ENCODE peak calls at places on chromosomes 7 and 10, in four cellular contexts. U is osteoblast; O is iPS DF 6.9; V is CD8-positive, alpha-beta T cell. S is an unnamed sample.

GRCh38 chr10:59557642-59558041 is 152.0 kb downstream of the SLC16A9 start:
- DNase-seq in U (peak; percentile 25), O (no peak), V (no peak), S (no peak)

GRCh38 chr10:99233680-99234018 is 2.0 kb downstream of the HPSE2 start:
- DNase-seq in O (no peak), U (peak; percentile 52), V (no peak), S (no peak)

GRCh38 chr10:133318494-133319127 is 9.9 kb downstream of the ZNF511 start:
- DNase-seq in U (peak; percentile 94), O (peak; percentile 47), V (peak; percentile 57), S (peak; percentile 93)

GRCh38 chr7:135620980-135621850 is 41.1 kb upstream of the STMP1 start:
- DNase-seq in U (peak; percentile 74), O (peak; percentile 35), V (no peak), S (peak; percentile 48)

GRCh38 chr7:44284881-44285541 is 40.4 kb downstream of the CAMK2B start:
- DNase-seq in O (no peak), V (no peak), U (peak; percentile 87), S (peak; percentile 44)

GRCh38 chr7:31487476-31487875 is 26.4 kb upstream of the ITPRID1 start:
- DNase-seq in O (no peak), U (no peak), V (no peak), S (no peak)

GRCh38 chr10:18737841-18738240 is 78.6 kb downstream of the ARL5B start:
- DNase-seq in V (no peak), U (no peak), O (no peak), S (no peak)

GRCh38 chr7:44508328-44508990 is 18.0 kb upstream of the NUDCD3 start:
- DNase-seq in V (no peak), U (no peak), O (no peak), S (no peak)

GRCh38 chr7:28112883-28113540 is 67.6 kb downstream of the JAZF1 start:
- DNase-seq in V (no peak), U (no peak), O (no peak), S (no peak)

GRCh38 chr10:86635402-86635801 is 18.9 kb upstream of the OPN4 start:
- DNase-seq in O (no peak), V (no peak), U (peak; percentile 92), S (no peak)

GRCh38 chr7:128071376-128071775 is 40.1 kb upstream of the LRRC4 start:
- DNase-seq in O (no peak), U (no peak), V (no peak), S (no peak)

GRCh38 chr7:114422478-114423217 is 8.0 kb downstream of the FOXP2 start:
- DNase-seq in V (no peak), U (no peak), O (no peak), S (no peak)

GRCh38 chr10:122303271-122304053 is 32.4 kb downstream of the BTBD16 start:
- DNase-seq in U (no peak), O (no peak), V (no peak), S (no peak)

GRCh38 chr10:62903828-62904227 is 87.7 kb upstream of the EGR2 start:
- DNase-seq in O (no peak), U (no peak), V (no peak), S (no peak)

GRCh38 chr10:33326897-33327296 is 7.6 kb downstream of the NRP1 start:
- DNase-seq in O (no peak), V (no peak), U (no peak), S (no peak)

GRCh38 chr10:124231188-124232135 is 138.1 kb upstream of the CHST15 start:
- DNase-seq in O (no peak), V (peak; percentile 45), U (peak; percentile 67), S (no peak)

GRCh38 chr10:130743751-130744191 is 567.8 kb downstream of the TCERG1L start:
- DNase-seq in V (no peak), O (no peak), U (no peak), S (no peak)

GRCh38 chr7:110534241-110534931 is 556.5 kb upstream of the LRRN3 start:
- DNase-seq in V (no peak), O (no peak), U (no peak), S (no peak)

GRCh38 chr7:102272917-102273748 is 13.5 kb upstream of the SH2B2 start:
- DNase-seq in U (peak; percentile 66), O (no peak), V (no peak), S (no peak)

GRCh38 chr7:82156168-82156567 is 287.4 kb downstream of the CACNA2D1 start:
- DNase-seq in V (no peak), U (no peak), O (no peak), S (no peak)

GRCh38 chr7:66016131-66016461 is 34.1 kb upstream of the GUSB start:
- DNase-seq in U (peak; percentile 36), O (no peak), V (no peak), S (no peak)

GRCh38 chr7:129969881-129970446 is 17.2 kb upstream of the UBE2H start:
- DNase-seq in U (no peak), O (no peak), V (no peak), S (no peak)

GRCh38 chr7:153423190-153423549 is 629.0 kb upstream of the DPP6 start:
- DNase-seq in O (no peak), U (no peak), V (no peak), S (no peak)

GRCh38 chr7:134533288-134533771 is 6.0 kb downstream of the AKR1B10 start:
- DNase-seq in O (no peak), V (no peak), U (no peak), S (no peak)

GRCh38 chr7:2512179-2512644 is 7.4 kb upstream of the LFNG start:
- DNase-seq in V (no peak), U (no peak), O (no peak), S (no peak)

GRCh38 chr10:71093531-71093930 is 118.8 kb upstream of the UNC5B start:
- DNase-seq in O (no peak), V (no peak), U (no peak), S (no peak)

GRCh38 chr10:59997807-59998525 is 91.6 kb upstream of the CCDC6 start:
- DNase-seq in V (no peak), O (no peak), U (peak; percentile 36), S (no peak)

GRCh38 chr10:57222603-57223002 is 861.5 kb upstream of the ZWINT start:
- DNase-seq in O (peak; percentile 73), U (no peak), V (no peak), S (peak; percentile 36)

GRCh38 chr10:22552888-22553378 is 161.4 kb downstream of the PIP4K2A start:
- DNase-seq in V (no peak), U (no peak), O (no peak), S (no peak)

GRCh38 chr7:140923358-140924006 is 1.2 kb downstream of the BRAF start:
- DNase-seq in V (no peak), U (peak; percentile 74), O (no peak), S (peak; percentile 16)

GRCh38 chr7:35548291-35548690 is 146.6 kb downstream of the HERPUD2 start:
- DNase-seq in U (no peak), O (no peak), V (no peak), S (no peak)
- H3K27me3 ChIP-seq in U (peaks cover 12% of the 10 kb centered on the region), O (no peaks in the 10 kb centered on the region), V (no peaks in the 10 kb centered on the region), S (no peaks in the 10 kb centered on the region)

DNA sequence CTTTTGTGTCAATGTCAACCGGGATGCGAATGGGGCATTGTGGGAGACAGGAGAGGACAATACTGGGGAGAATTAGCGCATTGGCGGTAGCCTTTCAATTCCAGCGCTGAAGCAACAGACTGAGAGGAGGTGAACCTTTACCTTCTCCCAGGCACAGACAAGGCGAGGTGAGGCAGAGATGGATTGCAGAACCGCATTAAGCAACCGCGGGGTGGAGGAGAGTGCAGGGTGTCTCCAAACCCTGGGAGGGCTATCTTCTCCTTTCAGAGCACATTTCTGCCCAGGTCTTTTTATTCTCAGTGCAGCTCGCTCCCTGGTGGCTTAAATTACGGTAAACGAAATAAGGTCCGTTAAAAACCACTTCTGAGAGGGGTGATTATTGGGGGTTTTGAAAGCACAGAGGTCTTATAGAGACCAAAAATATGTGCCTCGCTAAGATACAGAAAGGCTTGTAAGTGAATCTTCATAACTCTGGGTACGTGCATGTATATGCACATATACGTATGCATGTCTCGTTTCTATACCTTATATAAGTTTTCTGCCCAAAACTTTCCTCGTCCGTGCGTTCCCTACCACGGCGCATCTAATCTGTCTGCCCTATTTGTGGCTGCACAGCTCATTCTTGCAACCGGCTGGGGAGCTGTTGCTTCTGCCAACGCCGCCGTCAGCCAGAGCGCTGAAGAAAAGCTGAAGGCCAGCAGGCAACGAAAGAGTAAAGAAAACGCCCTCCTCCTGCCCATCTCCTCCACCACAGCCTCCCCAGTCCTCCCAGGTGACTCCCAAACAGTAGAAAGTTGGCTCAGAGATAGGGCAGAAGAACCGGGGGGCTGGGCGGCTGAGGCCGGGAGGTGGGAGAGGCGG is 915 bp upstream of the ZNF804B start:
- DNase-seq in V (no peak), U (no peak), O (no peak), S (peak; percentile 23)
- H3K4me3 ChIP-seq in V (no peak overlapping the region), U (no peak overlapping the region), O (peak overlapping the region; percentile 42), S (peak overlapping the region; percentile 31)

GRCh38 chr10:78004215-78005026 is 24.9 kb downstream of the POLR3A start:
- DNase-seq in U (no peak), V (no peak), O (no peak), S (no peak)

GRCh38 chr10:78002541-78003284 is 26.6 kb downstream of the POLR3A start:
- DNase-seq in O (no peak), V (no peak), U (no peak), S (no peak)

GRCh38 chr10:78000956-78001472 is 28.3 kb downstream of the POLR3A start:
- DNase-seq in O (no peak), V (no peak), U (no peak), S (no peak)

DNA sequence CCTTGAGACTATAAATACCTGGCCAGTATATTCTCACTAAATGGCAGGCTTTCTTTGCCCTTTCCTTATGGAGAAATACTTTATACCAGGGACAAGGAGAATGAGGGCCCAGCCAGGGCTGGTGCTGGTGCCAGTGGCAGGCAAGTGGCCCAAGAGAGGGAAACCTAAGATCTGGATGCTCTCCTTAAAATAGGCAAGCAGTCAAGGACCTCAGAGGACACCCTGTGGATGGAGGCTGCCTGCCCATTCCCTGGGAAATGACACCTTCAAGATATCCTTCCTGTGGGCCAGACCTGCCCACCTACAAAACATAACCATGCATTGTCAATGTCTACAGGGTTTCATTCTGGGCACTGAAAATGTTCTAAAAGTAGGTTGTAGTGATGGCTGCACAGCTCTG is 29.1 kb downstream of the POLR3A start:
- DNase-seq in O (no peak), U (no peak), V (no peak), S (no peak)
- H3K36me3 ChIP-seq in O (peaks cover 30% of the 10 kb centered on the region), U (peaks cover 62% of the 10 kb centered on the region), V (peaks cover 35% of the 10 kb centered on the region), S (peaks cover 36% of the 10 kb centered on the region)

GRCh38 chr10:103493911-103494877 is 689 bp downstream of the NEURL1 start:
- DNase-seq in U (peak; percentile 67), O (no peak), V (peak; percentile 27), S (peak; percentile 82)

GRCh38 chr10:103492655-103493261 is 747 bp upstream of the NEURL1 start:
- DNase-seq in V (no peak), O (no peak), U (peak; percentile 82), S (no peak)

GRCh38 chr10:103493362-103493871 is at the start of gene NEURL1:
- DNase-seq in V (no peak), O (no peak), U (peak; percentile 85), S (peak; percentile 91)

GRCh38 chr10:103490986-103491314 is 2.6 kb upstream of the NEURL1 start:
- DNase-seq in V (no peak), O (no peak), U (no peak), S (no peak)

DNA sequence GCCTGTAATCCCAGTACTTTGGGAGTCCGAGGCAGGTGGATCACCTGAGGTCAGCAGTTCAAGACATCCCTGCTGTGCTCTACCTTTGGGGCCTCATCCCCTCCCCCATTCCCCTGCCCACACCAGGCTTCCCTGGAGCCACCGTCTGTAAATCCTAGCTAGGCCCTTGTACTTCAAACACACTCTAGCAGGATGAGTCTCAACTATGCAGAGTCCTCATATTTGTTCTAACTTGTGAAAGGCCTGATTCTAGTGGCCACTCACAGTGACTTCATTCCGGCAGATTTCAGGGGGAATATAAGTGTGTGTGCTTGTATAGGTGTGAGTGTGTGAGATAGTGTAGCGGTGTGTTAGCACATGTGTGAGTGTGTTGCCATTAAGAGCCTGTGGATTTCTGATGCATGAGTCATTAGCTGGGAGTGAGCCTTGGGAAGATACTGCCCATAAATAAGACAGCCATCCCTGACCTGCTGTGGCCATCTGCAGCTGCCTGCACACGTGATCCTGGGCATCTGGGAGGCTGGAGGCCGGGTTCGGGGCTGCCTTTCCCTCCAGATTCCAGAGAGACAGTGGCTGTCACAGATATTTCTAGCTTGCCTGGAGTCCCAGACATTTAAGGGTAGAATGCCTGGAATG is 1.7 kb upstream of the NEURL1 start:
- DNase-seq in V (no peak), U (peak; percentile 95), O (no peak), S (no peak)
- H3K27me3 ChIP-seq in V (peaks cover 9% of the 10 kb centered on the region), U (peaks cover 42% of the 10 kb centered on the region), O (peaks cover 16% of the 10 kb centered on the region), S (peaks cover 31% of the 10 kb centered on the region)